ENCODE peak calls at places on chromosome X, in eight cellular contexts. P, N, S, M, D, C, K and J are unnamed samples. For H3K4me1, the result is how much of the 10 kb centered on the place peaks cover.

GRCh38 chrX:135707880-135708279 is 5.6 kb upstream of the CT45A1 start:
- DNase-seq in P (peak), N (no peak), S (peak), M (no peak), D (peak), C (no peak), K (no peak), J (peak)

GRCh38 chrX:568341-568740 is 62.2 kb upstream of the SHOX start:
- DNase-seq in P (no peak), N (no peak), S (no peak), M (no peak), D (no peak), C (no peak), K (no peak), J (no peak)

GRCh38 chrX:66074920-66075879 is 35.3 kb upstream of the VSIG4 start:
- DNase-seq in P (no peak), N (peak), S (peak), M (peak), D (peak), C (peak), K (no peak), J (no peak)

GRCh38 chrX:74525116-74525515 is 89.3 kb downstream of the RLIM start:
- DNase-seq in P (no peak), N (no peak), S (no peak), M (no peak), D (no peak), C (no peak), K (no peak), J (no peak)

GRCh38 chrX:133640161-133641015 is 225.1 kb upstream of the GPC4 start:
- DNase-seq in P (peak), N (no peak), S (no peak), M (no peak), D (no peak), C (no peak), K (no peak), J (peak)

GRCh38 chrX:48520976-48521352 is 644 bp upstream of the EBP start:
- DNase-seq in P (no peak), N (no peak), S (no peak), M (no peak), D (peak), C (no peak), K (no peak), J (peak)

GRCh38 chrX:49166914-49167739 is 4.6 kb downstream of the MAGIX start:
- DNase-seq in P (peak), N (peak), S (peak), M (peak), D (peak), C (peak), K (peak), J (peak)

GRCh38 chrX:41314204-41314603 is 19.8 kb upstream of the DDX3X start:
- DNase-seq in P (no peak), N (no peak), S (no peak), M (no peak), D (no peak), C (no peak), K (no peak), J (no peak)

GRCh38 chrX:37986893-37987292 is 19.5 kb upstream of the SYTL5 start:
- DNase-seq in P (no peak), N (no peak), S (no peak), M (no peak), D (no peak), C (no peak), K (no peak), J (no peak)

GRCh38 chrX:30196322-30196721 is 19.0 kb upstream of the MAGEB2 start:
- DNase-seq in P (peak), N (no peak), S (no peak), M (no peak), D (peak), C (no peak), K (peak), J (peak)

GRCh38 chrX:109310031-109310430 is 171.9 kb downstream of the GUCY2F start:
- DNase-seq in P (no peak), N (no peak), S (no peak), M (no peak), D (no peak), C (no peak), K (no peak), J (no peak)

GRCh38 chrX:79413009-79413408 is 45.9 kb upstream of the ITM2A start:
- DNase-seq in P (peak), N (no peak), S (no peak), M (no peak), D (peak), C (peak), K (peak), J (peak)

GRCh38 chrX:72100051-72100755 is 31.5 kb downstream of the RTL5 start:
- DNase-seq in P (no peak), N (no peak), S (no peak), M (no peak), D (no peak), C (peak), K (no peak), J (no peak)

GRCh38 chrX:155968106-155968714 is 29.3 kb upstream of the IL9R start:
- DNase-seq in P (no peak), N (no peak), S (no peak), M (no peak), D (peak), C (no peak), K (no peak), J (no peak)

GRCh38 chrX:103614999-103615398 is 7.2 kb downstream of the TCEAL3 start:
- DNase-seq in P (no peak), N (no peak), S (no peak), M (no peak), D (no peak), C (no peak), K (peak), J (no peak)

GRCh38 chrX:155778844-155779553 is 102.1 kb upstream of the VAMP7 start:
- DNase-seq in P (no peak), N (no peak), S (no peak), M (no peak), D (no peak), C (no peak), K (no peak), J (no peak)

GRCh38 chrX:43975747-43976146 is 2.6 kb upstream of the NDP start:
- DNase-seq in P (no peak), N (no peak), S (no peak), M (no peak), D (no peak), C (no peak), K (no peak), J (no peak)

GRCh38 chrX:123756320-123756719 is 23.5 kb upstream of the THOC2 start:
- DNase-seq in P (no peak), N (no peak), S (no peak), M (no peak), D (no peak), C (no peak), K (no peak), J (no peak)

GRCh38 chrX:130330706-130331105 is 9.0 kb upstream of the SLC25A14 start:
- DNase-seq in P (peak), N (no peak), S (peak), M (peak), D (peak), C (peak), K (peak), J (peak)

GRCh38 chrX:45264865-45265264 is 64.2 kb upstream of the DIPK2B start:
- DNase-seq in P (no peak), N (no peak), S (no peak), M (no peak), D (no peak), C (no peak), K (no peak), J (no peak)

GRCh38 chrX:139203681-139204575 is 326.6 kb upstream of the F9 start:
- DNase-seq in P (peak), N (no peak), S (no peak), M (peak), D (no peak), C (no peak), K (peak), J (peak)

GRCh38 chrX:124033821-124034220 is 72.3 kb downstream of the STAG2 start:
- DNase-seq in P (no peak), N (no peak), S (no peak), M (no peak), D (no peak), C (no peak), K (peak), J (no peak)

GRCh38 chrX:139559383-139560042 is 29.0 kb downstream of the F9 start:
- DNase-seq in P (peak), N (no peak), S (peak), M (no peak), D (peak), C (no peak), K (peak), J (peak)

GRCh38 chrX:49163555-49164419 is 1.2 kb downstream of the MAGIX start:
- DNase-seq in P (peak), N (peak), S (peak), M (peak), D (peak), C (peak), K (peak), J (peak)

GRCh38 chrX:19174401-19175025 is 52.2 kb upstream of the ADGRG2 start:
- DNase-seq in P (no peak), N (peak), S (no peak), M (peak), D (no peak), C (no peak), K (peak), J (no peak)

DNA sequence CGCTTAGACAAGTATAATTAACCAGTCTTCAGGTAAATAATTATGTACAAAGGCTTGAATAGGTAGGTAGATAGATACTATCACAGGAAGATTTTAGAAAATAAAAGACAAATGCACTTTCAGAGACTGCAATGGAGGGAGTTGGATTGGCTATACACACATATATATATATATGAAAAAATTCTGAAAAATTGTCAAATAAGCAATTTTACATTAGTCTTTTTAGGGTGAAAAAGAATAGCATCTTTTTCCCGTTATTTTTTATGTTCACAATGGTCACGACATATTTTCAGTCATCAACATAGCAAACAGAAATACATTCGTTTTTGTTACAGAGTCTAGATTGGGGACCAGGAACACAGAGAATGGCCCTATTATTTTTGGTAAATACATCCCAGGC is 385.9 kb upstream of the ACTRT1 start:
- DNase-seq in P (no peak), N (no peak), S (no peak), M (no peak), D (no peak), C (no peak), K (no peak), J (no peak)
- H3K4me1 ChIP-seq in P (under half), N (under half), S (under half), M (under half), D (under half), C (under half), K (under half), J (under half)

GRCh38 chrX:119692241-119693031 is 532 bp downstream of the SEPTIN6 start:
- DNase-seq in P (peak), N (no peak), S (peak), M (peak), D (peak), C (peak), K (peak), J (peak)
- H3K4me1 ChIP-seq in P (under half), N (under half), S (under half), M (under half), D (under half), C (under half), K (under half), J (under half)

GRCh38 chrX:150504399-150505186 is 63.8 kb upstream of the MTM1 start:
- DNase-seq in P (peak), N (no peak), S (no peak), M (no peak), D (peak), C (no peak), K (no peak), J (no peak)
- H3K4me1 ChIP-seq in P (under half), N (under half), S (under half), M (under half), D (under half), C (under half), K (under half), J (under half)

GRCh38 chrX:152893631-152894610 is 3.9 kb upstream of the ZNF185 start:
- DNase-seq in P (no peak), N (no peak), S (no peak), M (no peak), D (no peak), C (no peak), K (no peak), J (no peak)
- H3K4me1 ChIP-seq in P (under half), N (under half), S (under half), M (under half), D (under half), C (under half), K (under half), J (under half)

DNA sequence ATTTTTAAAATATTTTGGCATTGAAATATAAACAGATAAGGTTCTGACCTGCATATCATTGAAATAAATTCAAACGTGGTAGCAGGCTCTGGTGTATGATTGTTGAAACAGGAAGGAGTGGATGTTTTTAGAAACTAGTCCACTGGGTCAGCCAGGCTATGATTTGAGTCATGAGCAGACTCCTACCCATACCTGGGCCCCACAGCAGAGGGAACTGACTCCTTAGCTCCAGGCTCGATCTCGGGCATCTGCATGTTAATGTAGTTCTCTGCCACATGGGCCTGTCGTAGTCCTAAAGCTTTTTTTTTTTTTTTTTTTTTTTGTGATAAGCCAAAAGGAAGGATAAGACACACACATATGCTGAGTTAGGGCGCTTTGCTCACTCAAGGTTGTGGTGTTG is 27.1 kb downstream of the OFD1 start:
- DNase-seq in P (no peak), N (no peak), S (no peak), M (no peak), D (no peak), C (no peak), K (peak), J (no peak)
- H3K4me1 ChIP-seq in P (under half), N (under half), S (under half), M (under half), D (under half), C (under half), K (under half), J (under half)

GRCh38 chrX:39857780-39858179 is 240.0 kb downstream of the BCOR start:
- DNase-seq in P (no peak), N (no peak), S (no peak), M (no peak), D (no peak), C (no peak), K (no peak), J (no peak)

GRCh38 chrX:39854772-39855747 is 242.7 kb downstream of the BCOR start:
- DNase-seq in P (no peak), N (no peak), S (peak), M (no peak), D (no peak), C (peak), K (no peak), J (no peak)

GRCh38 chrX:39856472-39857121 is 241.2 kb downstream of the BCOR start:
- DNase-seq in P (no peak), N (no peak), S (no peak), M (no peak), D (no peak), C (no peak), K (no peak), J (no peak)

GRCh38 chrX:39853417-39853816 is 244.3 kb downstream of the BCOR start:
- DNase-seq in P (no peak), N (no peak), S (no peak), M (no peak), D (no peak), C (no peak), K (no peak), J (no peak)

GRCh38 chrX:39855748-39856129 is 242.0 kb downstream of the BCOR start:
- DNase-seq in P (no peak), N (no peak), S (peak), M (no peak), D (peak), C (peak), K (peak), J (no peak)
- H3K4me1 ChIP-seq in P (under half), N (under half), S (under half), M (under half), D (under half), C (half or more), K (under half), J (under half)